ENCODE peak calls at places on chromosomes 12 and 14, in nine cellular contexts. Q is H1, U is mammary epithelial cell, I is endothelial cell of umbilical vein, M is fibroblast of lung, Z is keratinocyte, S is PC-3, X is GM23248, H is GM23338. P is an unnamed sample.
A peak's percentile ranks its signal among the peaks of the same experiment; 100 is the strongest.

GRCh38 chr12:93518725-93519124 is 51.4 kb downstream of the MRPL42 start:
- DNase-seq in M (peak; percentile 74), X (peak; percentile 58), I (no peak), Z (no peak), Q (no peak), H (no peak), U (no peak), S (peak; percentile 36), P (no peak)

GRCh38 chr14:92252291-92252690 is 70.7 kb upstream of the SLC24A4 start:
- DNase-seq in X (no peak), H (no peak), Z (no peak), U (no peak), Q (no peak), M (no peak), S (no peak), I (no peak), P (no peak)

GRCh38 chr12:130831246-130831645 is 7.8 kb downstream of the STX2 start:
- DNase-seq in Q (no peak), U (no peak), M (no peak), I (no peak), X (no peak), Z (no peak), S (no peak), H (no peak), P (no peak)

GRCh38 chr12:49033611-49034286 is 15.2 kb upstream of the PRKAG1 start:
- DNase-seq in X (no peak), Q (no peak), I (no peak), U (no peak), S (no peak), H (no peak), Z (no peak), M (peak; percentile 16), P (no peak)

GRCh38 chr12:3592856-3593625 is 102.0 kb downstream of the PRMT8 start:
- DNase-seq in Q (no peak), H (no peak), X (no peak), S (no peak), Z (no peak), U (no peak), I (no peak), M (no peak), P (no peak)

GRCh38 chr14:35985504-35986218 is 159.5 kb downstream of the BRMS1L start:
- DNase-seq in Z (no peak), X (no peak), I (no peak), U (no peak), S (no peak), Q (no peak), H (peak; percentile 38), M (peak; percentile 6), P (peak; percentile 21)

GRCh38 chr12:111193511-111193910 is 175.4 kb downstream of the PHETA1 start:
- DNase-seq in M (no peak), I (no peak), H (no peak), Q (no peak), S (no peak), U (no peak), X (no peak), Z (no peak), P (no peak)

GRCh38 chr12:67630373-67631088 is 18.0 kb upstream of the DYRK2 start:
- DNase-seq in Q (no peak), X (no peak), I (peak; percentile 65), U (no peak), H (peak; percentile 73), S (peak; percentile 2), M (peak; percentile 3), Z (no peak), P (no peak)

GRCh38 chr12:3713483-3713882 is 39.4 kb downstream of the CRACR2A start:
- DNase-seq in Q (peak; percentile 40), U (no peak), Z (no peak), S (no peak), I (no peak), M (no peak), H (peak; percentile 8), X (no peak), P (no peak)

GRCh38 chr14:49497725-49498348 is 88.3 kb downstream of the RPS29 start:
- DNase-seq in H (peak; percentile 94), Z (peak; percentile 65), S (peak; percentile 95), U (peak; percentile 64), X (peak; percentile 74), Q (no peak), I (peak; percentile 78), M (peak; percentile 81), P (peak; percentile 86)

GRCh38 chr14:58060898-58061297 is 91.1 kb downstream of the ARMH4 start:
- DNase-seq in S (no peak), X (no peak), H (peak; percentile 56), M (no peak), U (no peak), Q (no peak), Z (no peak), I (no peak), P (no peak)

GRCh38 chr12:47775100-47775911 is 2.3 kb downstream of the SLC48A1 start:
- DNase-seq in H (no peak), X (peak; percentile 74), U (no peak), S (peak; percentile 60), Q (no peak), I (no peak), M (peak; percentile 50), Z (no peak), P (peak; percentile 46)

GRCh38 chr14:103074699-103075341 is 9.2 kb upstream of the LBHD2 start:
- DNase-seq in Z (no peak), X (peak; percentile 61), H (peak; percentile 57), M (no peak), I (no peak), U (no peak), Q (no peak), S (peak; percentile 45), P (no peak)

GRCh38 chr12:50662121-50662480 is 101.8 kb upstream of the ATF1 start:
- DNase-seq in Z (no peak), S (no peak), X (no peak), H (no peak), Q (no peak), U (no peak), I (no peak), M (no peak), P (no peak)

GRCh38 chr14:104161601-104162367 is 23.4 kb downstream of the KIF26A start:
- DNase-seq in I (no peak), Z (no peak), S (no peak), M (no peak), Q (no peak), H (no peak), U (no peak), X (no peak), P (no peak)

GRCh38 chr14:78153069-78153351 is 17.2 kb upstream of the NRXN3 start:
- DNase-seq in M (no peak), Q (no peak), U (no peak), X (peak; percentile 9), H (no peak), I (no peak), S (peak; percentile 22), Z (no peak), P (peak; percentile 59)

GRCh38 chr14:64549805-64550538 is at the start of gene PPP1R36:
- DNase-seq in U (no peak), X (peak; percentile 71), M (peak; percentile 23), S (no peak), H (peak; percentile 84), Z (no peak), Q (peak; percentile 74), I (no peak), P (peak; percentile 57)
- H3K4me3 ChIP-seq in U (no peak within 1 kb of the TSS), X (peak within 1 kb of the TSS; percentile 61), M (no peak within 1 kb of the TSS), S (no peak within 1 kb of the TSS), H (peak within 1 kb of the TSS; percentile 61), Z (peak within 1 kb of the TSS; percentile 44), Q (peak within 1 kb of the TSS; percentile 39), I (peak within 1 kb of the TSS; percentile 16), P (peak within 1 kb of the TSS; percentile 33)

DNA sequence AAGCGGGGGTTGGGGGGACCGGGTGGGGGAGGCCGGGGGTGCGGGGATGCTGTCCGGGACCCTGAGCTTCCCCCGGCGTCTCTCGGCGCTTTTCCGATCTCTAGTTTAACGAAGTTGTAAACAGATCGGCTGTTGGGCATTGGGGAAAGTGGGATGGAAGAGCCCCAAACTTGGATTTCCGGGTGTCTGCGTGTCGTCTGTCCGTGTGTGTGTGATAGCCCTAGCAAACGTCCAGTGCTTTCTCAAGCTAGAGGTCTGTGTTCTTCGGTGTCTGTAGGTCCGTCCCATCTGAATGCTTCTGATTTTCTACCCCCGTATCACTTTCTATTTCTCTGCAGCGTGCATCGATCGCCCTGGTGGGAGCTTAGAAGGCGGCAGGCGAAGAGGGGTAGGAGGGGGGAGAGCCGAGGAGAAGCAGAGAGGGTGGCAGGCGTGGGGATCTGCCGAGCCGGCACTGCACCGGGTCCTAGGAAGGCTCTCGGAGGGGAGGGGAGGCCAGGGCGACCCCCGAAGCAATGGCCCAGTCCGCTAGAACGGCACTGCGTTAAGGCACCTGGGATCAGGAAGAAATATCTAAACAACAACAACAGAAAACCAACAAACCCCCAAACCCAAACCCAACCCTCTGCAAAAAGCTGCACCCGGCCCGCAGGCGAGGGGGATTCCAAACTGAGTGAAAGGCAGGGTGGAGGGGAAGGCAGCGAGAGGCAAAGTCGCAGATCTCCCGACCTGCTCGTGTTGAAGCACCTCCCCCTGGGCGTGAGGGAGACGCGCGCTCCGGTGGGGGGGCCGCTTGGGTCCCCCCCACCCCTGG is 1.0 kb downstream of the KCNA1 start:
- DNase-seq in Z (no peak), S (no peak), H (peak; percentile 39), I (no peak), U (no peak), M (peak; percentile 5), Q (peak; percentile 60), X (peak; percentile 26), P (no peak)
- TF ChIP-seq EZH2 in Z (peak; percentile 97), S (no peak), H (peak; percentile 83), I (peak; percentile 95), U (peak; percentile 84), M (peak; percentile 85), Q (peak; percentile 87), X (peak; percentile 71), P (peak; percentile 74)

GRCh38 chr12:89928467-89928866 is 219.8 kb upstream of the ATP2B1 start:
- DNase-seq in S (no peak), X (no peak), I (no peak), H (no peak), Q (no peak), Z (no peak), M (no peak), U (no peak), P (no peak)
- H3K4me3 ChIP-seq in S (no peak overlapping the region), X (no peak overlapping the region), I (no peak overlapping the region), H (no peak overlapping the region), Q (no peak overlapping the region), Z (no peak overlapping the region), M (no peak overlapping the region), U (no peak overlapping the region), P (no peak overlapping the region)

DNA sequence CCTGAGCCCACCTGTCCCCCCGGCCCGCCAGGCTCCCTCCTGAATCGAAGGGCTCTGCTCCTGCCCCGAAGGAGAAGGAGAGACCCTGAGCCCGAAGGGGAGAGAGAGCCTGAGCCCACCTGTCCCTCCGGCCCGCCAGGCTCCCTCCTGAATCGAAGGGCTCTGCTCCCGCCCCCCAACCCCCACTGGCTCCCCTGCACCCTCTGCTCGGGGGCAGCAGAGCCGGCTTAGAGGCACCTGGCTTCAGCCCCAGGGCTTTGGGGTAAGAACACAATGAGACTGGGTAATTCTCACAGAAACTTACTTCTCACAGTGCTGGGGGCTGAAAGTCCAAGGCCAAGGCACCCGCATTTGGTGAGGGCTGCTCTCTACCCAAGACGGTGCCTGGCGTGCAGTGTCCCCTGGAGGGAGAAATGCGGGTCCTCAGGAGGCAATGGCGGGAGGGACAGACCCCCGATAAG is 53.1 kb upstream of the FBRSL1 start:
- DNase-seq in U (no peak), H (no peak), Z (no peak), S (no peak), Q (no peak), I (no peak), M (no peak), X (no peak), P (no peak)
- TF ChIP-seq EZH2 in U (no peak), H (no peak), Z (no peak), S (no peak), Q (no peak), I (no peak), M (no peak), X (no peak), P (no peak)

GRCh38 chr12:104048162-104048561 is 1.8 kb downstream of the GLT8D2 start:
- DNase-seq in U (no peak), Q (no peak), X (no peak), Z (no peak), M (no peak), S (no peak), I (no peak), H (no peak), P (no peak)
- H3K4me3 ChIP-seq in U (peak overlapping the region; percentile 60), Q (no peak overlapping the region), X (peak overlapping the region; percentile 82), Z (no peak overlapping the region), M (peak overlapping the region; percentile 64), S (no peak overlapping the region), I (no peak overlapping the region), H (no peak overlapping the region), P (no peak overlapping the region)